ENCODE peak calls at places on chromosomes 6 and 20, in nine cellular contexts. Z is ovary, I is HEK293T, R is PC-3, C is sciatic nerve, W is Kasumi-1, B is T-helper 1 cell, H is activated gamma-delta T cell treated with Interleukin-2 at 50 U/mL for 16 hours, M is EH. K is an unnamed sample.
A peak's percentile ranks its signal among the peaks of the same experiment; 100 is the strongest.

GRCh38 chr6:144033816-144034540 is 25.9 kb upstream of the PLAGL1 start:
- DNase-seq in H (no peak), R (peak; percentile 42), B (no peak), C (no peak), M (peak; percentile 80), Z (no peak), W (no peak), I (no peak), K (no peak)

GRCh38 chr6:163418273-163419029 is 3.9 kb downstream of the QKI start:
- DNase-seq in W (no peak), B (no peak), C (no peak), I (no peak), R (no peak), Z (no peak), M (no peak), H (no peak), K (no peak)

GRCh38 chr6:154535146-154535545 is 24.7 kb upstream of the CNKSR3 start:
- DNase-seq in H (no peak), B (no peak), C (no peak), I (no peak), Z (no peak), R (no peak), W (no peak), M (no peak), K (no peak)

GRCh38 chr6:52285174-52286068 is 879 bp upstream of the MCM3 start:
- DNase-seq in M (peak; percentile 22), W (peak; percentile 58), Z (no peak), B (no peak), H (no peak), R (peak; percentile 23), I (peak; percentile 18), C (no peak), K (no peak)

GRCh38 chr20:55888655-55889054 is 116.7 kb downstream of the CBLN4 start:
- DNase-seq in W (no peak), C (no peak), R (peak; percentile 14), B (no peak), H (no peak), M (no peak), Z (no peak), I (no peak), K (no peak)

GRCh38 chr6:131524695-131525336 is 48.2 kb upstream of the ARG1 start:
- DNase-seq in R (no peak), B (no peak), C (no peak), W (no peak), H (no peak), M (no peak), Z (no peak), I (no peak), K (no peak)

GRCh38 chr20:63635431-63636141 is 8.7 kb upstream of the GMEB2 start:
- DNase-seq in Z (no peak), B (peak; percentile 43), H (peak; percentile 81), M (no peak), C (no peak), W (peak; percentile 89), R (no peak), I (no peak), K (no peak)

GRCh38 chr6:91043751-91044150 is 456.9 kb upstream of the MAP3K7 start:
- DNase-seq in C (no peak), W (no peak), I (no peak), R (no peak), M (no peak), Z (no peak), B (no peak), H (no peak), K (no peak)

GRCh38 chr6:132860254-132860653 is 45.9 kb downstream of the RPS12 start:
- DNase-seq in H (no peak), B (no peak), C (no peak), W (no peak), Z (no peak), I (no peak), R (no peak), M (no peak), K (no peak)

GRCh38 chr20:13681248-13682125 is 42.8 kb upstream of the TASP1 start:
- DNase-seq in R (peak; percentile 34), B (no peak), M (no peak), H (no peak), C (no peak), W (no peak), Z (no peak), I (no peak), K (no peak)

GRCh38 chr6:46772754-46773153 is 20.4 kb upstream of the MEP1A start:
- DNase-seq in I (no peak), C (no peak), Z (no peak), W (peak; percentile 97), R (no peak), H (no peak), M (no peak), B (no peak), K (peak; percentile 38)

GRCh38 chr6:79070206-79070825 is 7.7 kb downstream of the PHIP start:
- DNase-seq in W (no peak), B (no peak), H (no peak), Z (no peak), M (peak; percentile 15), I (no peak), R (no peak), C (no peak), K (no peak)

GRCh38 chr6:26296556-26296856 is 68.5 kb upstream of the BTN3A2 start:
- DNase-seq in B (no peak), I (no peak), C (no peak), H (no peak), M (no peak), Z (no peak), W (peak; percentile 7), R (no peak), K (no peak)

GRCh38 chr20:50460115-50460607 is 50.0 kb upstream of the PTPN1 start:
- DNase-seq in W (no peak), H (no peak), R (no peak), B (no peak), M (no peak), Z (no peak), I (no peak), C (no peak), K (no peak)

GRCh38 chr6:155157101-155157500 is 106.7 kb upstream of the CLDN20 start:
- DNase-seq in I (no peak), W (no peak), Z (no peak), C (no peak), H (no peak), B (no peak), R (no peak), M (no peak), K (no peak)

GRCh38 chr6:134372603-134373281 is 54.8 kb upstream of the SGK1 start:
- DNase-seq in H (no peak), M (peak; percentile 64), C (no peak), W (no peak), R (no peak), I (no peak), B (no peak), Z (no peak), K (peak; percentile 27)

GRCh38 chr6:30411515-30412207 is 66.7 kb downstream of the RPP21 start:
- DNase-seq in R (peak; percentile 72), Z (no peak), C (peak; percentile 60), W (peak; percentile 67), M (peak; percentile 61), B (peak; percentile 25), I (no peak), H (peak; percentile 59), K (no peak)

GRCh38 chr6:10545482-10545881 is 24.3 kb downstream of the GCNT2 start:
- DNase-seq in B (no peak), M (peak; percentile 2), I (no peak), Z (no peak), C (no peak), H (no peak), W (no peak), R (no peak), K (no peak)

K was measured in gastrocnemius medialis.